ENCODE peak calls at places on chromosome 6, in eight cellular contexts. M is gastrocnemius medialis, C is adrenal gland, G is heart left ventricle, A is body of pancreas, B is A549, I is ovary, H is Peyer's patch. V is an unnamed sample.

GRCh38 chr6:41427642-41428401 is 92.4 kb downstream of the NCR2 start:
- DNase-seq in M (no peak), C (no peak), G (peak; percentile 47), A (peak; percentile 80), B (peak; percentile 11), I (peak; percentile 59), H (peak; percentile 79), V (no peak)

GRCh38 chr6:167097770-167098169 is 25.1 kb upstream of the CCR6 start:
- DNase-seq in M (no peak), C (no peak), G (no peak), A (no peak), B (no peak), I (no peak), H (no peak), V (no peak)

GRCh38 chr6:56806368-56806767 is 148.5 kb upstream of the BEND6 start:
- DNase-seq in M (peak; percentile 26), C (no peak), G (no peak), A (no peak), B (no peak), I (no peak), H (no peak), V (no peak)

GRCh38 chr6:163159689-163160088 is 254.8 kb upstream of the QKI start:
- DNase-seq in M (no peak), C (no peak), G (no peak), A (no peak), B (no peak), I (no peak), H (no peak), V (no peak)

GRCh38 chr6:113828984-113829701 is 28.0 kb upstream of the MARCKS start:
- DNase-seq in M (peak; percentile 5), C (no peak), G (no peak), A (no peak), B (no peak), I (no peak), H (no peak), V (no peak)

GRCh38 chr6:55812509-55812908 is 62.9 kb downstream of the BMP5 start:
- DNase-seq in M (no peak), C (no peak), G (no peak), A (no peak), B (no peak), I (no peak), H (no peak), V (no peak)

GRCh38 chr6:144986271-144986670 is 701.1 kb downstream of the UTRN start:
- DNase-seq in M (no peak), C (no peak), G (no peak), A (no peak), B (no peak), I (no peak), H (no peak), V (no peak)

GRCh38 chr6:114445846-114446245 is 103.0 kb upstream of the HS3ST5 start:
- DNase-seq in M (no peak), C (no peak), G (no peak), A (no peak), B (no peak), I (no peak), H (no peak), V (no peak)

GRCh38 chr6:13395272-13396237 is 67.2 kb upstream of the TBC1D7 start:
- DNase-seq in M (no peak), C (peak; percentile 93), G (peak; percentile 83), A (peak; percentile 88), B (peak; percentile 70), I (peak; percentile 40), H (no peak), V (no peak)

GRCh38 chr6:2000962-2001361 is 244.4 kb downstream of the GMDS start:
- DNase-seq in M (no peak), C (no peak), G (no peak), A (no peak), B (no peak), I (no peak), H (no peak), V (no peak)

GRCh38 chr6:2542101-2542857 is 208.4 kb downstream of the MYLK4 start:
- DNase-seq in M (no peak), C (no peak), G (no peak), A (no peak), B (no peak), I (no peak), H (no peak), V (no peak)

GRCh38 chr6:134814076-134814709 is 135.7 kb downstream of the ALDH8A1 start:
- DNase-seq in M (no peak), C (no peak), G (no peak), A (no peak), B (peak; percentile 19), I (no peak), H (no peak), V (no peak)

GRCh38 chr6:79756496-79756895 is 125.4 kb downstream of the SH3BGRL2 start:
- DNase-seq in M (no peak), C (no peak), G (no peak), A (no peak), B (no peak), I (no peak), H (no peak), V (no peak)

DNA sequence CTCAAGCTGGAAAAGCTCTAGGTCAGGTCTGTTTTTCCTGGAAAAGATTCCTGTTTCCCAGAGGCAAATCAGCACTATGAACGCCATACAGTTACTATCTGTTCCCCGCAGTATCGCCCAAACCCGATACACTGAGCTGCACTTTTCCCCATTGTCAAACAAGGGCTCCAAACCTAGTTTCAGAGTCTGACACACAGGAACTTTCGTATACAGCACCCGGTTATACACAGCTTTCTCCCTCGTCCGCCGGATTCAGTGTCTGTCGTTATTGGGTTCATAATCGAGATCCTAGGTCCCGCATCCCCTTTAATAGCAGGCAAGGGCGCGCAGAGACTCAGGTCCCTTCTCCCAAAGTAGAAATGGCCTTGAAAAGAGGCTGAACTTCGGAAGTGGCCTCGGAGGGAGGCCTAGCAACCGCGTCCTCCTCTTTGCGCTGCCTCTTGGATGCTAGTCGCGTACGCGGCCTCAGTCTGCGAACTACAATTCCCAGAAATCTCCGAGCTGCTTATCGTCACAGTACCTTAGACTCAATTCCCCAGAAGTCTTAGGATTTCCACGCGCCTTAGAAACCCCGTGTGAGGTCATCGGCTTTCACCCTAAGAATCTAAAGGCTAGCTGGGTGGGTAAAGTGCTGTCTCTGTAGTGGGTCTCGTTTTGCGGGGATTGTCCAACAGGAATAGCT is 34.2 kb downstream of the ZNF391 start:
- DNase-seq in M (no peak), C (no peak), G (no peak), A (no peak), B (no peak), I (peak; percentile 36), H (no peak), V (no peak)
- H3K4me3 ChIP-seq in M (no peak overlapping the region), C (no peak overlapping the region), G (no peak overlapping the region), A (no peak overlapping the region), B (no peak overlapping the region), I (no peak overlapping the region), H (no peak overlapping the region), V (no peak overlapping the region)

DNA sequence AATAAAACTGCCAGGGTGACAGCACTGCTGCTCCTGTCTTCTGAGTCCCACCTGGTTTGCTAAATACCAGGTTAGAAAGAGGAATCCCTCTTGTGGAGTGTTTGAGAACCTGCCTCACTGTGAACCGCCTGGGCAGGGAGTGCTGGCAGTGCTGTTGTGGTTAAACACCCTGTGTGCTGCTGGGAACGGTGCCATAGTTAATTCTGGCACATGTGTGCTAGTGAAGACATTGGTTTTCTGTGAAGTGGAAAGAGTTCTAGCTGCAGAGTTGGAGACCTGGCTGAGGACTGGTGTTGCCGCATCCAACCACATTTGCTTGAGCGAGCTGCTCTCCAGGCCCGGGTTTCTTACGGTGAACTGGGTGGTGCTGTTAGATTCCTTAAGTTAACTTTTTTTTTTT is 72.7 kb downstream of the IGF2R start:
- DNase-seq in M (peak; percentile 76), C (peak; percentile 53), G (peak; percentile 79), A (peak; percentile 88), B (no peak), I (peak; percentile 63), H (no peak), V (no peak)
- TF ChIP-seq CTCF in M (peak; percentile 30), C (peak; percentile 13), G (no peak), A (peak; percentile 45), B (no peak), I (no peak), H (no peak), V (no peak)

GRCh38 chr6:10406556-10406955 is 8.3 kb downstream of the TFAP2A start:
- DNase-seq in M (no peak), C (no peak), G (no peak), A (no peak), B (no peak), I (no peak), H (no peak), V (no peak)

GRCh38 chr6:10402648-10403311 is 12.1 kb downstream of the TFAP2A start:
- DNase-seq in M (no peak), C (no peak), G (no peak), A (no peak), B (no peak), I (no peak), H (no peak), V (no peak)

GRCh38 chr6:10404799-10405524 is 9.9 kb downstream of the TFAP2A start:
- DNase-seq in M (no peak), C (no peak), G (no peak), A (no peak), B (no peak), I (no peak), H (no peak), V (no peak)

GRCh38 chr6:10403385-10404106 is 11.3 kb downstream of the TFAP2A start:
- DNase-seq in M (no peak), C (no peak), G (no peak), A (no peak), B (peak; percentile 87), I (no peak), H (no peak), V (no peak)

DNA sequence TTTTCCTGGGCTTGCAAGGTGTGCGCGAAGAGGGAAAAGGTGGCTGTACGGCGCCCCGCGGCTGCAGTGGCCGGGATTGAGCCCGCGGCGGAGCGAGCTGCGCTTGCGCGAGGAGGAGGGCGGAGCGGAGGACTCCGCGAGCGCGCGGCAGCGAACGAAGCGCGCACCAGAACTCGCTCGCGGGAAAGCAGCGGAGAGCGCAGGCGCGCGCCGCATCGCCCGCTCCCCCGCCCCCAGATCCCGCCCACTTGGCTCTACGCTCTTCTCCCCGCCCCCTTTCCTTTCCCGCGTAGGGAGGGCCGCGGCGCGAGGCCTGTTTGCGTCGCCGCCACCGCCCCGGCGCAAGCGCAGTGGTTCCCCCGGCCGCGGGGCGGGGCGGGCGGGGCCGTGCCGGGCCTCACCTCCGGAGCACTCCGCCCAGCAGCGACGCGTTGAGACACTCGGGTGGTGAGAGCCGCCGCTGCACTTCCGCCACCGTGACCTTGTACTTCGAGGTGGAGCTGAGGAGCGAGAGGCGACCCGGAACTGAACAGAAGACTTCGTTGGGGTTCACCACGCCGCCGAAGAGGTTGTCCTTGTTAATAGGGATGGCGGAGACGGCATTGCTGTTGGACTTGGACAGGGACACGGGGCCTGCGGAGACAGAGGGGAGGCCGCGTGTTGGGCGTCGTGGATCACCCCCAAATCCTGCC is 10.6 kb downstream of the TFAP2A start:
- DNase-seq in M (peak; percentile 50), C (peak; percentile 87), G (peak; percentile 87), A (peak; percentile 92), B (peak; percentile 98), I (peak; percentile 93), H (peak; percentile 89), V (peak; percentile 68)
- TF ChIP-seq POLR2A in M (no peak), C (peak; percentile 21), G (no peak), A (no peak), B (peak; percentile 49), I (no peak), H (no peak), V (no peak)

DNA sequence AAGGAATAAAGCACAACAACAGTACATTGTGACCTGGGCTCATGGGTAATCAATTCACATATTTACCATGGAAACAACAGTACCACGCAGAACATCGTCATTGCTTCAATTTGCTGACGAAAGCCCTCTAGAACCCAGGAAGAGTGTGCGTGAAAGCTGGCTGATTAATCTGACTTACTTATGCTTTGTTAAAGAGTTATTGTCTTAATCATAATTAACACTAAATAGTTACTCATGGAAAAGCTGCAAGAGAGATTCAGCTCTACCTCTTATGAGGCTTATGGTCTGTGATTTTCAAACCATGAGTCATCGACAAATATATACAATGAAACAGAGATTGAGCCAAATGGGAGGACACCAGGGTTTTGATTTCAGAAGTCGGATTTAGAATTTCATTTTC is 644.3 kb upstream of the AGPAT4 start:
- DNase-seq in M (no peak), C (no peak), G (no peak), A (no peak), B (peak; percentile 21), I (no peak), H (no peak), V (no peak)
- H3K4me3 ChIP-seq in M (no peak overlapping the region), C (no peak overlapping the region), G (no peak overlapping the region), A (no peak overlapping the region), B (peak overlapping the region; percentile 27), I (no peak overlapping the region), H (no peak overlapping the region), V (no peak overlapping the region)